ENCODE peak calls at places on chromosomes 12 and 14, in eight cellular contexts. S is body of pancreas; D is endothelial cell; I is CD4-positive, alpha-beta T cell; X is H54; T is Peyer's patch; W is EL; N is activated naive CD4-positive, alpha-beta T cell treated with anti-CD3 and anti-CD28 coated beads, Interleukin-2, amount 50 U/mL, for 16 hours. E is an unnamed sample.

GRCh38 chr14:84006643-84007137 is 1523.3 kb upstream of the FLRT2 start:
- DNase-seq in D (peak; percentile 56), X (no peak), T (no peak), N (no peak), W (no peak), S (peak; percentile 18), I (no peak), E (no peak)

GRCh38 chr14:104657114-104657524 is 32.3 kb upstream of the INF2 start:
- DNase-seq in T (peak; percentile 90), D (no peak), W (no peak), X (no peak), I (no peak), S (no peak), N (no peak), E (no peak)

GRCh38 chr14:88554458-88555286 is at the start of gene PTPN21:
- DNase-seq in T (peak; percentile 77), X (peak; percentile 46), I (no peak), D (peak; percentile 74), S (peak; percentile 81), W (peak; percentile 79), N (peak; percentile 16), E (peak; percentile 69)

GRCh38 chr12:89648211-89648930 is 60.3 kb downstream of the ATP2B1 start:
- DNase-seq in D (no peak), W (peak; percentile 53), N (no peak), X (no peak), I (no peak), S (no peak), T (no peak), E (peak; percentile 55)

GRCh38 chr12:4914720-4915119 is 5.0 kb downstream of the KCNA1 start:
- DNase-seq in D (no peak), X (no peak), W (no peak), S (no peak), I (no peak), N (no peak), T (no peak), E (no peak)

GRCh38 chr14:51398898-51399297 is 158.9 kb downstream of the TMX1 start:
- DNase-seq in T (no peak), S (no peak), X (peak; percentile 12), D (no peak), N (no peak), I (no peak), W (peak; percentile 92), E (peak; percentile 100)

GRCh38 chr12:111034911-111035577 is 114.7 kb upstream of the MYL2 start:
- DNase-seq in X (no peak), D (peak; percentile 41), N (peak; percentile 27), S (no peak), I (no peak), W (no peak), T (no peak), E (peak; percentile 15)

GRCh38 chr12:47651368-47652254 is 54.2 kb downstream of the RPAP3 start:
- DNase-seq in X (peak; percentile 20), W (peak; percentile 66), N (peak; percentile 38), T (peak; percentile 70), I (peak; percentile 28), S (peak; percentile 61), D (peak; percentile 40), E (peak; percentile 44)

GRCh38 chr14:36996857-36997590 is 175.4 kb downstream of the SLC25A21 start:
- DNase-seq in W (no peak), I (no peak), S (no peak), X (no peak), D (no peak), N (no peak), T (no peak), E (no peak)

GRCh38 chr12:50542448-50542847 is 37.7 kb downstream of the DIP2B start:
- DNase-seq in W (no peak), N (peak; percentile 29), S (no peak), X (peak; percentile 54), I (no peak), D (no peak), T (no peak), E (peak; percentile 98)

GRCh38 chr12:26122681-26123481 is 2.0 kb downstream of the BHLHE41 start:
- DNase-seq in X (peak; percentile 48), T (peak; percentile 85), N (peak; percentile 28), D (peak; percentile 66), I (no peak), S (peak; percentile 68), W (peak; percentile 79), E (peak; percentile 70)

GRCh38 chr12:121579190-121579791 is 1.5 kb downstream of the KDM2B start:
- DNase-seq in T (peak; percentile 77), I (peak; percentile 41), X (no peak), S (peak; percentile 49), D (peak; percentile 49), W (peak; percentile 35), N (peak; percentile 31), E (no peak)

GRCh38 chr12:76855266-76855665 is 23.6 kb downstream of the CSRP2 start:
- DNase-seq in T (no peak), S (no peak), X (no peak), I (no peak), W (no peak), N (no peak), D (no peak), E (no peak)

GRCh38 chr12:60148109-60148508 is 552.3 kb downstream of the SLC16A7 start:
- DNase-seq in W (peak; percentile 93), I (no peak), T (no peak), S (no peak), N (no peak), X (no peak), D (no peak), E (peak; percentile 75)

GRCh38 chr14:101084436-101084826 is 180.9 kb upstream of the RTL1 start:
- DNase-seq in D (no peak), X (no peak), W (no peak), S (no peak), N (no peak), T (peak; percentile 17), I (no peak), E (no peak)

GRCh38 chr12:111616177-111616623 is 17.1 kb upstream of the ATXN2 start:
- DNase-seq in X (no peak), I (no peak), N (no peak), S (no peak), D (no peak), W (no peak), T (no peak), E (no peak)

GRCh38 chr12:69553626-69554248 is 31.5 kb upstream of the CCT2 start:
- DNase-seq in X (no peak), W (peak; percentile 72), N (no peak), D (no peak), I (no peak), S (peak; percentile 29), T (no peak), E (peak; percentile 70)

GRCh38 chr12:92145481-92145730 is 240 bp downstream of the BTG1 start:
- DNase-seq in N (no peak), S (no peak), X (no peak), T (no peak), D (no peak), I (peak; percentile 42), W (no peak), E (no peak)

GRCh38 chr12:94240171-94240570 is 91.8 kb downstream of the PLXNC1 start:
- DNase-seq in T (peak; percentile 66), D (no peak), X (no peak), W (no peak), S (no peak), N (no peak), I (no peak), E (no peak)

GRCh38 chr14:68468437-68469207 is 324.2 kb downstream of the ZFP36L1 start:
- DNase-seq in T (peak; percentile 73), I (no peak), W (peak; percentile 92), D (no peak), X (no peak), S (no peak), N (no peak), E (peak; percentile 97)

GRCh38 chr14:50814161-50814560 is 16.8 kb downstream of the NIN start:
- DNase-seq in W (no peak), I (no peak), T (no peak), D (no peak), S (no peak), N (no peak), X (no peak), E (no peak)

GRCh38 chr12:32870716-32871115 is 25.9 kb downstream of the PKP2 start:
- DNase-seq in S (no peak), D (no peak), T (no peak), X (no peak), N (no peak), W (no peak), I (no peak), E (no peak)

GRCh38 chr12:20350495-20350894 is 17.8 kb upstream of the PDE3A start:
- DNase-seq in N (no peak), I (no peak), D (no peak), X (no peak), W (peak; percentile 84), S (no peak), T (no peak), E (no peak)

GRCh38 chr12:26614217-26614616 is 218.8 kb downstream of the ITPR2 start:
- DNase-seq in T (no peak), N (no peak), I (peak; percentile 2), S (peak; percentile 18), W (peak; percentile 33), X (no peak), D (peak; percentile 60), E (no peak)

GRCh38 chr14:51370758-51371386 is 130.8 kb downstream of the TMX1 start:
- DNase-seq in W (no peak), I (no peak), X (no peak), S (no peak), D (no peak), T (no peak), N (no peak), E (no peak)

GRCh38 chr14:33693237-33693636 is 257.6 kb downstream of the EGLN3 start:
- DNase-seq in N (no peak), I (no peak), X (no peak), T (no peak), S (no peak), W (peak; percentile 82), D (no peak), E (no peak)

GRCh38 chr14:23383041-23383440 is 6.2 kb downstream of the CMTM5 start:
- DNase-seq in S (no peak), X (no peak), D (no peak), W (no peak), I (no peak), T (no peak), N (no peak), E (no peak)

GRCh38 chr14:100076630-100077029 is 11.4 kb downstream of the EVL start:
- DNase-seq in I (no peak), D (no peak), X (no peak), N (no peak), T (no peak), S (no peak), W (peak; percentile 83), E (peak; percentile 32)

GRCh38 chr12:130555628-130556485 is 160.2 kb downstream of the RIMBP2 start:
- DNase-seq in X (no peak), W (no peak), T (no peak), S (peak; percentile 29), I (no peak), D (no peak), N (no peak), E (no peak)

GRCh38 chr12:15546102-15546701 is 223.9 kb downstream of the PTPRO start:
- DNase-seq in S (no peak), N (peak; percentile 22), W (no peak), D (no peak), T (no peak), X (no peak), I (peak; percentile 26), E (no peak)

GRCh38 chr12:122318607-122319311 is 52.5 kb upstream of the VPS33A start:
- DNase-seq in I (no peak), D (no peak), X (peak; percentile 38), W (peak; percentile 84), S (no peak), T (no peak), N (no peak), E (no peak)

GRCh38 chr12:106773945-106774807 is at the start of gene RIC8B:
- DNase-seq in S (peak; percentile 95), D (peak; percentile 95), N (peak; percentile 75), X (peak; percentile 77), W (peak; percentile 99), I (peak; percentile 73), T (peak; percentile 96), E (peak; percentile 99)

GRCh38 chr14:29227631-29228030 is 461.0 kb downstream of the FOXG1 start:
- DNase-seq in T (no peak), W (peak; percentile 26), X (no peak), N (no peak), D (no peak), I (no peak), S (no peak), E (no peak)

GRCh38 chr12:9098463-9099026 is 17.2 kb downstream of the A2M start:
- DNase-seq in S (no peak), D (no peak), I (no peak), T (no peak), W (no peak), N (no peak), X (no peak), E (no peak)

E was measured in foreskin keratinocyte.